ENCODE peak calls at places on chromosomes 7 and 10, in four cellular contexts. H, L, C and B are unnamed samples.

GRCh38 chr10:101230185-101230917 is 1.1 kb upstream of the LBX1 start:
- DNase-seq in C (no peak), H (peak; percentile 49), L (no peak), B (peak; percentile 88)

GRCh38 chr10:94307046-94307615 is 55.6 kb downstream of the NOC3L start:
- DNase-seq in C (no peak), H (no peak), L (no peak), B (no peak)

GRCh38 chr10:49164587-49165188 is 23.5 kb downstream of the TMEM273 start:
- DNase-seq in L (peak; percentile 83), H (peak; percentile 77), C (no peak), B (peak; percentile 65)

GRCh38 chr10:127738512-127739424 is 1.8 kb downstream of the FOXI2 start:
- DNase-seq in C (no peak), H (peak; percentile 28), L (no peak), B (peak; percentile 37)

GRCh38 chr7:155804431-155804831 is 7.8 kb downstream of the SHH start:
- DNase-seq in H (no peak), C (no peak), L (no peak), B (peak; percentile 67)

GRCh38 chr7:135774284-135774683 is 25.7 kb upstream of the FAM180A start:
- DNase-seq in C (no peak), H (no peak), L (no peak), B (no peak)

GRCh38 chr10:68559872-68560200 is 301 bp upstream of the TET1 start:
- DNase-seq in L (no peak), C (no peak), H (no peak), B (no peak)

GRCh38 chr10:105729428-105729827 is 1088.3 kb downstream of the SORCS3 start:
- DNase-seq in L (no peak), C (no peak), H (no peak), B (no peak)

GRCh38 chr10:70492786-70493659 is 14.5 kb downstream of the PALD1 start:
- DNase-seq in L (no peak), C (no peak), H (no peak), B (no peak)

GRCh38 chr10:130470286-130470685 is 334.1 kb downstream of the GLRX3 start:
- DNase-seq in L (no peak), H (no peak), C (no peak), B (no peak)

GRCh38 chr7:47846117-47846836 is 102.0 kb downstream of the PKD1L1 start:
- DNase-seq in C (no peak), L (no peak), H (no peak), B (no peak)

GRCh38 chr7:73303546-73303945 is 5.1 kb downstream of the NSUN5 start:
- DNase-seq in L (no peak), C (no peak), H (no peak), B (no peak)

GRCh38 chr7:66500087-66500486 is 128.6 kb upstream of the KCTD7 start:
- DNase-seq in H (no peak), C (no peak), L (peak; percentile 62), B (no peak)
- TF ChIP-seq USF1 in H (peak; percentile 87), C (peak; percentile 50), L (peak; percentile 87), B (peak; percentile 41)

GRCh38 chr7:3243256-3243655 is 57.8 kb upstream of the SDK1 start:
- DNase-seq in C (no peak), L (no peak), H (no peak), B (no peak)
- TF ChIP-seq USF1 in C (no peak), L (no peak), H (no peak), B (no peak)

DNA sequence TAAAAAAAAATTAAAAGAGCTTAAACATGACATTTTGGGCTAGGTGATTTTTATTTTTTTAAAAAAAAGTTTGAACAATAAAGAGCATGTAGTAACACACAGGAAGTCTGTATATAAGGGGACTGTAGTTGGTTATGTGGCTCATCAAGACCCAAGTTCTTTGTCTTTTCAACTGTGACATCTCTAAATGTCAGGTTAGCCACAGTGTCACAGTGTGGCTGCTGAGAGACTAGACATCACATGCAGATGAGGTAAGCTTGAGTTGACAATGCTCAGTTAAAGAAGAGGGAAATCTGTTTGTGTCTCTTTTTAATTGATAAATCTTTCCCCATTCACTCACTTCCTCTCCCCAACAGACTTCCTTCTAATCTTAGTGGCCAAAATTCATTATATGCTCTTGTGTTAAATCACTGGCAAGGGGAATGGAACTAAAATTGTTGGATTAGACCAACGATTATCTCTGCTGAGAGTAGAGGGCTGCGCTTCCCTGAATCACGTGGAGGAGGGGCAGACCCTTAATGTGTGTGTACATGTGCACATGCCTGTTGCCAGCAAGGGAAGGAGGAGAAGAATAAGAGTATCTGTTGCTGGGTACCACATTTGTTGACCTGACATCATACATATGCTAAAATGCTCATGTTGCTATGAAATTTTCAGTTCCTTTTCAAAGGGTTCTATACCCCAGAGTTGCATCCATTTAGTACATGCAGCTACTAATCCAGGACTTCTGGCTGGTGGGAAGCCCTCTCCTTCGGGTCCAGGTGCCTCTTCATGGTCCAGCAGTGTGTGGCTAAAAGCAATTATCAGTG is 78.2 kb downstream of the MMRN2 start:
- DNase-seq in H (no peak), C (no peak), L (no peak), B (no peak)
- TF ChIP-seq USF1 in H (no peak), C (no peak), L (no peak), B (no peak)

GRCh38 chr7:113199841-113200240 is 81.5 kb upstream of the SMIM30 start:
- DNase-seq in H (no peak), C (no peak), L (no peak), B (no peak)
- TF ChIP-seq USF1 in H (no peak), C (no peak), L (no peak), B (no peak)

DNA sequence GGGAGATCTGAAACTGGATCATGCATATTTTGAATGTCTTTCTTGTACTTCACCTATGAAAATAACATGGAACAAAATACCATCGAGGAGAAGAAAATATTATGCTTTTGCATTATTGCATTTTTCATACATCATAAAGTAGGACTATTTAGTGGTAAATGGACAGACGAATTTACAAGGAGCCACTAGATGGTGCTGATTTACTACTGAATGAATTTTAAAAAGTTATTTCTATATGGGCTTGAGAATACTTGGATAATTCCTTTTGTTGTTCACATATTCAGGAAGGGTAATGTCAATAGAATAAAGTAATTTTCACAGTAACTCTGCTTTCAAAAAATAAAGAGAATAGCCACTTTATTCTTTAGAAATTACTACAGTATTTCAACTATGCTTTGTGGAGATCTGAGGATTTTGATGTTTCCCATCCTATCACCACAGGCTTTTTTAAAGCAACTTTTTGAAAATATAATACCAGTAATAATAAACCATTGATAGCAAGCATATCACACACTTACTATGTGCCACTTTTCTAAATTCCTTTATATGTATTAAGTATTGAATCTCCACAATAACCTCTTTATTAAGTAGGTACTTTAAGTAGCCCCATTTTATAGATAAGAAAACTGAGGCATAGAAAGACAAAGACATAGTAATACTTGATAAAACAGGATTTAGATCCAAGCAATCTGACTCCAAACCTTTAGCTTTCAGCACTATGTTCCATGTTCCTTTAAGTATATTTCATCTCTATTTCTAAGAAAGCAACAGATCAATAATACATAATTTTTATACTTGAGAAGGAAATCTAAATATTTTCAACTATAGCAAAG is 38.6 kb downstream of the NEBL start:
- DNase-seq in H (no peak), C (no peak), L (peak; percentile 33), B (peak; percentile 10)
- TF ChIP-seq USF1 in H (no peak), C (no peak), L (no peak), B (no peak)

DNA sequence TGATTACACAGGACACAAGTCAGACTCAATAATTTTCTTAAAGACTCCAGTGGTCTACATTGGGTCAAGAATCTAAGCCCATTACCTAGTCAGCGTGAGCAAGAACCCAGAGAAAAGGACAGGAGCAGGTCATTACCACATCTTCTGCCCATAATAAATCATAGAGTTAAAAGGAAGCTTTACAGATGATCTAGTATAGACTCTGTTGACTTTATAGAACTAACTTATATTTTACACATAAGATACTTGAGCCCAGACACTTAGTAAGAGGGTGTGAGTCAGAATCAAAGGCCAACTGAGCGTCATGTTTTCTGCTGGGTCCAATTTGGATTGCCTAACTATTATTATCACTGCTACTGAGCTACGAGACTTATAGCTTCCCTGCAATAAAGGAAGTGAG is 206.1 kb upstream of the NPSR1 start:
- DNase-seq in L (no peak), C (no peak), H (no peak), B (no peak)
- TF ChIP-seq USF1 in L (no peak), C (no peak), H (no peak), B (no peak)

GRCh38 chr10:113648478-113648877 is 15.4 kb downstream of the NRAP start:
- DNase-seq in C (no peak), L (no peak), H (no peak), B (no peak)
- TF ChIP-seq USF1 in C (no peak), L (no peak), H (no peak), B (no peak)

DNA sequence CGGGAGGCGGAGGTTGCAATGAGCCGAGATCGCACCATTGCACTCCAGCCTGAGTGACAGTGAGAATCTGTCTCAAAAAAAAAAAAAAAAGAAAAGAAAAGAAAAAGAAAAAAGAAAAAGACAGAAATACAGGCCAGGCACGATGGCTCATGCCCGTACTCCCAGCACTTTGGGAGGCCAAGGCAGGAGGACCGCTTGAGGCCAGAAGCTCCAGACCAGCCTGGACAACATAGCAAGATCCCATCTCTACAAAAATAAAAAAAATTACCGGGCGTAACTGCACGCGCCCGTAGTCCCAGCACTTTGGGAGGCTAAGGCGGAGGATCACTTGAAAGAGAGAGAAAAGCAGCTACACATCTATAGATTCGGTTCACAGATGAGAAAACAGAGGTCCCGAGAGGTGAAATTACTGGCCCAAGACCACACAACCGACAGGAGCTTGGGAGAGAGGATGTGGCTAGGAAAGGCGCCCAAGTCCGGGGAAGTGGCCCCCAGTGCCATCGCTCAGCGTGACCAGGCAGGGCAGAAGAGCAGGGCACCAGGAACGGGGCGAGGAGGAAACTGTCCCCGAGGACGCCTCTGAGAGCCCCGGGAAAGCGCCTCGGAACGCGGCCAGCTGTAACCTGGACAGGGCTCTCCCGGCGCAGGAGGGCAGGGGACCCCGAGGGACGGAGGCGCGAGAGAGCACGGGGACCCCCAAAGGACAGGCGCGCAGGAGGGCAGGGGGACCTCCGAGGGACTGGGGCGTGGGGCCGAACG is 612 bp downstream of the SNX8 start:
- DNase-seq in C (no peak), L (no peak), H (no peak), B (no peak)
- TF ChIP-seq USF1 in C (no peak), L (no peak), H (no peak), B (no peak)

DNA sequence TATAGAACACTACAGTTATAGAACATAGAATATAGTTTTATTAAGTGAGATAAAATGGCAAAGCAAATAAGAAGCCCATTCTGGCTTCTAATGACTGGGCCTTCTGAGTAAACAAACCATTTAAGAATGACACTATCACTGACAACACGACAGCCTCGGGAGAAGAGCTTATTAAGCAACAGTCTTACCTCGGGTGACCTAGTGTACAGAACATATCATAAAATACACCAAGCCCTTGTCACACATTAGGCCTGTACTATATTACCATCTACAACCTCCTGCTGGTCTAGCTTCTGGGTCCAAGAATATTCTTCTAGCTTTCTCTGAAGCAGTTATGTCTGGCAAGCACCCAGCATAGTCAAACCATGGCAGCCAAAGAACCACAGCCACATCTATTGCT is 32.0 kb downstream of the CCDC186 start:
- DNase-seq in H (no peak), L (no peak), C (no peak), B (no peak)
- TF ChIP-seq USF1 in H (no peak), L (no peak), C (no peak), B (no peak)

GRCh38 chr10:43057231-43057711 is 19.6 kb upstream of the RET start:
- DNase-seq in H (peak; percentile 6), C (no peak), L (no peak), B (peak; percentile 41)
- TF ChIP-seq USF1 in H (no peak), C (no peak), L (no peak), B (no peak)